ENCODE peak calls at places on chromosomes 11 and 22, in ten cellular contexts. K is HCT116, S is brain microvascular endothelial cell, W is lower lobe of right lung, R is psoas muscle, Y is uterus, Z is testis, B is fibroblast of lung, V is IMR-90, X is upper lobe of right lung. P is an unnamed sample. For H3K36me3, the result is how much of the 10 kb centered on the place peaks cover.

GRCh38 chr11:110890995-110891394 is 178.8 kb upstream of the ARHGAP20 start:
- DNase-seq in B (no peak), K (no peak), W (no peak), X (no peak), V (no peak), Y (no peak), R (no peak), Z (no peak), S (no peak), P (no peak)

GRCh38 chr11:43486141-43486540 is 127.4 kb downstream of the TTC17 start:
- DNase-seq in Y (no peak), R (no peak), B (peak), Z (no peak), W (no peak), X (no peak), V (peak), S (peak), K (no peak), P (no peak)

GRCh38 chr11:59898652-59899051 is 20.1 kb downstream of the OOSP3 start:
- DNase-seq in V (no peak), B (no peak), W (no peak), K (no peak), R (no peak), Y (no peak), X (no peak), Z (no peak), S (peak), P (no peak)

GRCh38 chr11:99419991-99420390 is 399.2 kb downstream of the CNTN5 start:
- DNase-seq in W (no peak), S (peak), R (no peak), Z (no peak), Y (no peak), K (no peak), B (peak), X (no peak), V (no peak), P (no peak)

GRCh38 chr11:17770048-17770652 is 35.6 kb downstream of the KCNC1 start:
- DNase-seq in Z (no peak), S (no peak), X (peak), Y (no peak), V (no peak), R (no peak), K (no peak), B (no peak), W (no peak), P (no peak)

GRCh38 chr11:125872138-125872491 is 15.4 kb upstream of the HYLS1 start:
- DNase-seq in V (no peak), K (no peak), W (no peak), Y (no peak), S (no peak), Z (no peak), R (no peak), X (no peak), B (no peak), P (no peak)

GRCh38 chr11:105361651-105362050 is 222.1 kb upstream of the CARD18 start:
- DNase-seq in R (no peak), X (no peak), V (no peak), W (no peak), B (no peak), Y (no peak), Z (no peak), K (no peak), S (no peak), P (no peak)

GRCh38 chr22:25039255-25039654 is 86.7 kb downstream of the KIAA1671 start:
- DNase-seq in K (no peak), W (no peak), B (no peak), Z (no peak), S (no peak), R (no peak), Y (no peak), V (no peak), X (no peak), P (no peak)

GRCh38 chr11:1670928-1671371 is 26.0 kb upstream of the KRTAP5-6 start:
- DNase-seq in B (no peak), S (no peak), Y (no peak), K (no peak), V (no peak), X (no peak), W (peak), R (no peak), Z (peak), P (no peak)

GRCh38 chr11:129881570-129882170 is 13.7 kb downstream of the NFRKB start:
- DNase-seq in B (peak), V (peak), S (peak), K (no peak), Y (no peak), W (no peak), R (no peak), X (no peak), Z (peak), P (no peak)

GRCh38 chr11:102186836-102187235 is 76.6 kb downstream of the YAP1 start:
- DNase-seq in V (no peak), K (no peak), Z (no peak), Y (no peak), W (no peak), B (peak), R (no peak), S (no peak), X (no peak), P (no peak)

GRCh38 chr11:122743093-122743741 is 87.7 kb downstream of the UBASH3B start:
- DNase-seq in R (no peak), V (no peak), B (no peak), S (no peak), K (no peak), Y (no peak), Z (no peak), X (no peak), W (no peak), P (no peak)

GRCh38 chr11:121004196-121004840 is 19.6 kb upstream of the TBCEL start:
- DNase-seq in V (no peak), Z (no peak), Y (no peak), X (no peak), R (no peak), W (no peak), B (no peak), K (no peak), S (no peak), P (no peak)

GRCh38 chr22:50180727-50181521 is 4.8 kb upstream of the TRABD start:
- DNase-seq in R (no peak), K (no peak), B (no peak), Z (no peak), V (no peak), X (no peak), Y (peak), W (no peak), S (no peak), P (peak)

GRCh38 chr22:35911877-35912276 is 116.7 kb downstream of the RBFOX2 start:
- DNase-seq in S (no peak), Z (no peak), K (no peak), W (no peak), V (no peak), X (no peak), Y (no peak), R (no peak), B (no peak), P (no peak)

GRCh38 chr11:86499723-86500129 is 125.0 kb downstream of the CCDC81 start:
- DNase-seq in Y (no peak), W (no peak), V (no peak), K (no peak), X (no peak), B (no peak), R (no peak), Z (no peak), S (no peak), P (no peak)

GRCh38 chr11:119363874-119364590 is 17.5 kb downstream of the USP2 start:
- DNase-seq in K (no peak), B (peak), W (peak), Z (peak), V (no peak), S (no peak), R (peak), Y (peak), X (peak), P (peak)

GRCh38 chr22:24968066-24968561 is 15.6 kb downstream of the KIAA1671 start:
- DNase-seq in K (peak), Z (no peak), V (no peak), X (no peak), R (peak), Y (no peak), W (no peak), B (peak), S (no peak), P (no peak)

GRCh38 chr22:48301421-48301820 is 1526.3 kb downstream of the BRD1 start:
- DNase-seq in B (no peak), K (no peak), W (peak), Y (no peak), X (peak), Z (no peak), V (no peak), R (no peak), S (no peak), P (no peak)

GRCh38 chr11:61542024-61542461 is 33.5 kb downstream of the LRRC10B start:
- DNase-seq in Y (no peak), K (no peak), V (no peak), S (no peak), B (no peak), X (no peak), R (no peak), W (no peak), Z (no peak), P (no peak)

GRCh38 chr11:70319694-70320093 is 49.2 kb downstream of the PPFIA1 start:
- DNase-seq in B (no peak), S (no peak), W (peak), X (no peak), R (no peak), V (no peak), Y (no peak), Z (no peak), K (no peak), P (no peak)
- H3K4me3 ChIP-seq in B (no peak), S (no peak), W (no peak), X (no peak), R (no peak), V (no peak), Y (no peak), Z (no peak), K (no peak), P (no peak)

GRCh38 chr22:37234736-37235711 is 9.0 kb downstream of the RAC2 start:
- DNase-seq in X (no peak), W (peak), B (no peak), K (no peak), R (no peak), Z (no peak), S (no peak), Y (no peak), V (no peak), P (peak)
- H3K27ac ChIP-seq in X (no peak), W (no peak), B (no peak), K (no peak), R (no peak), Z (no peak), S (no peak), Y (no peak), V (no peak), P (no peak)

DNA sequence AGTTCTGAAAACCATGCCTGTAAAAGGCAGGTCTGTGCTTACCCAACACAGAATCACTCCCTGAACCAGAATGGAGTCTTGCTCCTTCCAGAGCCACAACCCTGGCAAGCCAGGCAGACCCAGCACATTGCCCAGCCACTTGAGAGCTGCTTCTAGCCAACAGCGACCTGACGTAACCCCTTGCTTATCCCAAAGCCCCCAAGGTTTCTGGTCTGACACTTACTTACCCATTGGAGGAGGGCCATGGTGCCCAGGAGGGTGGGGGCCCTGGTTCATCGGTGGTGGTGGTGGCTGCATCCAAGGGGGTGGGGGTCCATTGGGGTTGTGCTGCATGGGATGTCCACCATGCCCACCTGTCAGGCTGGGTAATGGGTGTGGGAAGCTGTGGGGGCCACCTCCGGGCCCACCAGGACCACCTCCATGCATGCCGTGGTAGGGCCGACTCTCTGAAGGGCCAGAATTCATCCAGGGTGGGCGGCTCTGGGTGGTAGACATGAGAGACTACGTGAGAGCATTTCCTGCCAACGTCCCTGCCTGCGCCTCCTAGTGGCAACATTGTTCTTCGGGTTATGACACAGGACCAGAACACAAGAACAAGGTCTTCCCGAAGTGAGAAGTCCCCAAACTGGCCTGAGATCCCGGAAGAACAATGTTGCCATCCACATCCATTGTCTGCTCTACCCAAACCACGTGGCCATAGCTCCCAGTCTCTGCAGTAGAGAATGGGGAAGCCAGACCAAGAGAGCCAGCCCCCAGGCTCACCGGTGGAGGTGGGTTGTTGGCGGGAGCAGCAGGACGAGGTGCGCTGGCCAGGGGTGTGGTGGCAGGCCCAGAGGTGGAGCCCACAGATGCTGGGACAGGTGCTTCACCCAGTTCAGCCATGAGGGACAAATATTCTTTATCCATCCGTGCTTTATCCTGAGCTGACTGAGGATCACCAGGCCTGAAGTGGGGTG is 7.8 kb upstream of the PYGM start:
- DNase-seq in W (peak), Z (peak), K (peak), S (peak), R (peak), V (peak), X (peak), Y (no peak), B (peak), P (peak)
- H3K36me3 ChIP-seq in W (half or more), Z (under half), K (half or more), S (half or more), R (under half), V (half or more), X (half or more), Y (under half), B (under half), P (under half)

DNA sequence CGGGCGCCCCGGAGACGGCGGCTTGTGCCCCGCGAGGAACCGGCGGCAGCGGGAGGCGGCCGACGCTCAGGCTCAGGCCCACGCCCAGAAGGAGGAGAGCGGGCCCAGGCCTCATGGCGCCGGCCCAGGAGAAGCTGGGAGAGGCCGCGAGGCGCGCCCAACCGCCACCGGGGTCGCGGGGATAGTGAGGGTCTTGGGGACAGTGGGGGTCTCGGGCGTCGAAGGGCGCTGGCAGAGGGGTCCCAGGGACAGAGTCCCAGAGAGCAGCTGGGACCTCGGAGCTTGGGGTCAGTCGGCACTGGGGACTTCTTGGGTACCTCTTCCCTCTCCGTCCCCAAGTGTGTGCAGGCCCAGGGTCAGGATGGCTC is at the start of gene PKDREJ:
- DNase-seq in K (no peak), X (no peak), S (no peak), V (no peak), W (no peak), Z (no peak), Y (no peak), B (no peak), R (no peak), P (no peak)
- H3K4me3 ChIP-seq in K (no peak), X (no peak), S (no peak), V (no peak), W (peak), Z (peak), Y (peak), B (no peak), R (peak), P (peak)

GRCh38 chr11:72637198-72637597 is 37.0 kb downstream of the PDE2A start:
- DNase-seq in R (no peak), S (no peak), K (peak), Z (no peak), W (no peak), B (no peak), V (no peak), Y (no peak), X (no peak), P (no peak)
- H3K27ac ChIP-seq in R (peak), S (no peak), K (no peak), Z (no peak), W (no peak), B (no peak), V (no peak), Y (no peak), X (no peak), P (no peak)

GRCh38 chr11:27373392-27373791 is 10.4 kb upstream of the CCDC34 start:
- DNase-seq in W (no peak), Z (no peak), S (no peak), X (no peak), V (no peak), K (no peak), Y (no peak), B (no peak), R (no peak), P (no peak)
- H3K36me3 ChIP-seq in W (under half), Z (under half), S (under half), X (under half), V (under half), K (under half), Y (under half), B (under half), R (under half), P (under half)

DNA sequence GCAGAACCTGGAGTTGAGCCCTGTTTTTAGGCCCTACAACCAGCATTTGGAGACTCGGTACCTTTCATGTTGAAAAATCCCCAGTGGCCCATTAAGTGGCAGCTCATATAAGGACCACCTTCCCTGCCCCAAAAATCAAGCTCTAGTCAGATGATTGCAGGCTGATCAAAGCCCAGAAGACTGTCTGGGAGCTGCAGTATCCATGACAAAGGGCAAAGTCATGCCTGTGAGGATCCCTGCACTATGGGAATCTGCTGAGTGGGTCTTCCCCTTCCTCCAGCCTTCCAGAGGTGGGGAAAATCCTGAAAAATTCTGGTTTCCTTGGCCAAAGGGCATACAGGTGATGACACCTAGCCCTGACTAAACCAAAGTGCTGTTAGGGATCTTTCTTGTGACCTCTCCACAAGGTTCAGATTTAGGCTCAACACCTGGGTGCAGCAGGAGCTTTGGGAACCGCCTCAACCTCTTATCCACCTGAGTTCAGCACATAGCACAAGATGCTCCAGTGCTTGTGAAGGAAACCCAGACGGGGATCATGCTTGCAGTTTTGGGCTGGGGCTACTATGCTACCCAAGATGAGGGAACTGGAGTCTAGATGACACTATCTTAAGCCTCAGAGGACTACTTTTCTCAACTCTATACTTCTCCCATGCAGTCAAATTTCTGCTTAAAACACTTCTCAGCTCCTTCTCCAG is 1.2 kb upstream of the TRIM3 start:
- DNase-seq in V (peak), Y (no peak), X (no peak), W (no peak), Z (no peak), K (no peak), S (no peak), B (no peak), R (no peak), P (no peak)
- H3K4me3 ChIP-seq in V (no peak), Y (no peak), X (no peak), W (no peak), Z (no peak), K (no peak), S (peak), B (peak), R (peak), P (no peak)

GRCh38 chr11:77143405-77144020 is 15.5 kb downstream of the MYO7A start:
- DNase-seq in X (no peak), B (no peak), Y (no peak), S (no peak), Z (no peak), V (no peak), W (no peak), K (no peak), R (no peak), P (no peak)

GRCh38 chr11:77142091-77142975 is 14.3 kb downstream of the MYO7A start:
- DNase-seq in X (no peak), Y (no peak), K (no peak), B (no peak), S (no peak), W (peak), Z (no peak), V (no peak), R (no peak), P (no peak)

GRCh38 chr11:77146261-77147035 is 18.4 kb downstream of the MYO7A start:
- DNase-seq in R (no peak), Z (no peak), K (no peak), S (no peak), Y (no peak), W (no peak), B (no peak), V (no peak), X (no peak), P (no peak)

GRCh38 chr11:77144854-77145428 is 16.9 kb downstream of the MYO7A start:
- DNase-seq in X (no peak), W (no peak), B (no peak), K (no peak), S (no peak), R (no peak), Y (no peak), Z (no peak), V (no peak), P (no peak)

DNA sequence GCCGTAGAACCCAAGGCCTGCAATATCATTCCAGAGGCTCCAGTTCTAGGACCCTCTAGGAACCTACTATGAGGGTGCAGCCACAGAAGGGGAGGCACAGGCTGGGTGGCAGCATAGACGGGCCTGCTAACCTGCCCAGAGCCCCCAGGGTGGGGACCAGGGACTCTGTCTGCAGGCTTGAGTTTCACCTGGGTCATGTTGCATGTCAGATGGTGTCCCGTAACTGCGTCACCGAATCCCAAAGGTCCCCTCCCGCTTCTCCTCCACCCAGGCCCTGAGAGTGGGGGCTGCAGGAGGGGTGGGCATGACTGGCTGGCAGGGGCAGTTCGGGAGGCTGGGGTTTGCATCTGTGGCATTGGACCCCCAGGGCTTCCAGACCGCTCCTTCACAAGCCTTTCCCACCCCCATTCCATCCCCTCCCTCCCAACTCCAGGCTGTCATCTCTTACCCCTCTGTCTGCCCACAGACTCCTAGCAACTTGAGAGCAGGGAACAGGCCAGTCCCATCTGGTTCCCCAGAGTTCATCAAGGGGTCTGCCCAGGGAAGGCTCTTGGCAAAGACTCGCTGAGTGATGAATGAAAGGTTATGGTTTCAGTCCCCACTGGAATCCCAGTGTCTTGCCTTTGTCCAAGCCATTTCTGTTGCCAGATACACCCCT is 16.3 kb downstream of the MYO7A start:
- DNase-seq in V (no peak), S (no peak), Z (no peak), W (no peak), Y (no peak), K (no peak), R (no peak), X (no peak), B (no peak), P (no peak)
- H3K27ac ChIP-seq in V (no peak), S (no peak), Z (no peak), W (no peak), Y (no peak), K (no peak), R (no peak), X (no peak), B (no peak), P (no peak)

DNA sequence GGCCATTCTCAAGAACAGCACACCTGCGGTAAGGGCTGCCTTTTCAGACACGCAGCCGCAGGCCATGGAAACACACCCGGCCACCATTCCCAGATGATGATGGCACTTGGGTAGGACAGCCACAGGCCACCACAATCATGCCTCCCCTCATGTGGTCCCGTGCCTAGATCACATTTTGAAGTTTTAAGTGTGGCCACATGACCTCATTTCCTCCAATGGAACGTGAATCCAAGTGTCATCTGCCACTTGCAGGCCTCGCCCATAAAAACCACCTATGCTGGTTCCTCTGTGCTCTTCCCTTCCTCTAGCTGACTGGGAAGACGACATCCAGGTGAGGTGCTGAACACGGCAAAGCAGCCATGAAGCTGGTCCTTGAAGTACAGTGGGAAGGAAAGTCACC is 44.6 kb upstream of the SLC25A1 start:
- DNase-seq in V (no peak), B (no peak), K (no peak), R (no peak), Y (no peak), W (no peak), S (no peak), X (no peak), Z (no peak), P (no peak)
- H3K36me3 ChIP-seq in V (under half), B (under half), K (under half), R (under half), Y (under half), W (under half), S (under half), X (under half), Z (under half), P (under half)

P was measured in aorta.